ENCODE peak calls at places on chromosomes 11 and 22, in four cellular contexts. M, Z, A and I are unnamed samples.

GRCh38 chr22:29306175-29306829 is at the start of gene GAS2L1:
- DNase-seq in Z (peak; percentile 94), M (peak; percentile 80), A (peak; percentile 90), I (peak; percentile 93)

GRCh38 chr11:8260202-8260996 is 3.3 kb downstream of the LMO1 start:
- DNase-seq in M (no peak), Z (no peak), A (no peak), I (peak; percentile 34)

GRCh38 chr11:103537904-103538502 is 428.8 kb downstream of the DYNC2H1 start:
- DNase-seq in M (peak; percentile 60), Z (peak; percentile 63), A (no peak), I (no peak)

GRCh38 chr11:44403587-44404322 is 93.8 kb upstream of the ALX4 start:
- DNase-seq in M (no peak), Z (no peak), A (no peak), I (no peak)

GRCh38 chr11:120168108-120168959 is 30.4 kb upstream of the TRIM29 start:
- DNase-seq in A (no peak), Z (no peak), M (peak; percentile 32), I (no peak)

GRCh38 chr22:21042978-21043855 is 2.5 kb upstream of the LRRC74B start:
- DNase-seq in A (peak; percentile 50), Z (no peak), M (no peak), I (no peak)

GRCh38 chr11:843818-844692 is 1.4 kb downstream of the TSPAN4 start:
- DNase-seq in Z (peak; percentile 94), M (peak; percentile 96), A (peak; percentile 84), I (peak; percentile 96)

GRCh38 chr11:119450590-119450989 is 27.6 kb upstream of the THY1 start:
- DNase-seq in Z (no peak), A (no peak), M (peak; percentile 50), I (no peak)

GRCh38 chr11:109222730-109223129 is 199.3 kb upstream of the C11orf87 start:
- DNase-seq in Z (no peak), M (no peak), A (no peak), I (no peak)

GRCh38 chr22:35349704-35350538 is 31.0 kb upstream of the HMOX1 start:
- DNase-seq in M (peak; percentile 41), A (no peak), Z (peak; percentile 58), I (peak; percentile 60)

GRCh38 chr11:64845125-64845735 is 777 bp upstream of the CDC42BPG start:
- DNase-seq in M (no peak), Z (no peak), A (no peak), I (no peak)

GRCh38 chr22:28171713-28172112 is 252.7 kb upstream of the PITPNB start:
- DNase-seq in Z (no peak), M (no peak), A (no peak), I (no peak)

GRCh38 chr11:123202155-123202714 is 7.2 kb upstream of the CLMP start:
- DNase-seq in A (no peak), M (peak; percentile 80), Z (no peak), I (peak; percentile 66)

GRCh38 chr11:104979839-104980238 is 11.5 kb upstream of the CASP4 start:
- DNase-seq in Z (no peak), A (no peak), M (no peak), I (no peak)

GRCh38 chr11:5369793-5370192 is 13.8 kb upstream of the OR51M1 start:
- DNase-seq in A (no peak), M (peak; percentile 71), Z (peak; percentile 87), I (no peak)

GRCh38 chr22:29689872-29690213 is 30.0 kb upstream of the CABP7 start:
- DNase-seq in A (peak; percentile 71), M (peak; percentile 58), Z (peak; percentile 64), I (peak; percentile 92)

GRCh38 chr22:44628856-44629255 is 73.1 kb upstream of the PRR5 start:
- DNase-seq in Z (no peak), M (no peak), A (no peak), I (no peak)
- H3K27me3 ChIP-seq in Z (peaks cover 18% of the 10 kb centered on the region), M (no peaks in the 10 kb centered on the region), A (no peaks in the 10 kb centered on the region), I (peaks cover 16% of the 10 kb centered on the region)

DNA sequence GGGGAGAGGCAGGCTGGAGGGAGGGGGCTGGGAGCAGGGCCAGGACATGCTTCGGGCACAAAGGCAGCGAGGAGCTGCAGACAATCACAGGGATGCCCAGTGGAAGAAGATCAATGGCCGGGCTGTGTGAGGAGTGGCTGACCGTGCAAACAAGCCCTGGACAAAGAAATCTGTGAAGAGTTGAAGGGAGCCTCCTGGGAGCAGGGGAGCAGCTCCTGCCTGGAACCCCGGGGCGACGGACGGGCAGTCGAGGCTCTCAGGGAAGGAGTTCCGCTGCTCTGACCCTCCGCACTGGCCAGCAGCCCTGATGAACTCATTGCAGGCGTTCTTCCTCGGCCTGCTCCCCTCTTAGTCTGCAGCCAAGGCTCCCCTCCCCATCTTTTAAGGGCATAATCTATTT is 126.8 kb upstream of the B3GAT1 start:
- DNase-seq in A (no peak), M (no peak), Z (no peak), I (no peak)
- H3K9me3 ChIP-seq in A (no peaks in the 10 kb centered on the region), M (no peaks in the 10 kb centered on the region), Z (no peaks in the 10 kb centered on the region), I (no peaks in the 10 kb centered on the region)

DNA sequence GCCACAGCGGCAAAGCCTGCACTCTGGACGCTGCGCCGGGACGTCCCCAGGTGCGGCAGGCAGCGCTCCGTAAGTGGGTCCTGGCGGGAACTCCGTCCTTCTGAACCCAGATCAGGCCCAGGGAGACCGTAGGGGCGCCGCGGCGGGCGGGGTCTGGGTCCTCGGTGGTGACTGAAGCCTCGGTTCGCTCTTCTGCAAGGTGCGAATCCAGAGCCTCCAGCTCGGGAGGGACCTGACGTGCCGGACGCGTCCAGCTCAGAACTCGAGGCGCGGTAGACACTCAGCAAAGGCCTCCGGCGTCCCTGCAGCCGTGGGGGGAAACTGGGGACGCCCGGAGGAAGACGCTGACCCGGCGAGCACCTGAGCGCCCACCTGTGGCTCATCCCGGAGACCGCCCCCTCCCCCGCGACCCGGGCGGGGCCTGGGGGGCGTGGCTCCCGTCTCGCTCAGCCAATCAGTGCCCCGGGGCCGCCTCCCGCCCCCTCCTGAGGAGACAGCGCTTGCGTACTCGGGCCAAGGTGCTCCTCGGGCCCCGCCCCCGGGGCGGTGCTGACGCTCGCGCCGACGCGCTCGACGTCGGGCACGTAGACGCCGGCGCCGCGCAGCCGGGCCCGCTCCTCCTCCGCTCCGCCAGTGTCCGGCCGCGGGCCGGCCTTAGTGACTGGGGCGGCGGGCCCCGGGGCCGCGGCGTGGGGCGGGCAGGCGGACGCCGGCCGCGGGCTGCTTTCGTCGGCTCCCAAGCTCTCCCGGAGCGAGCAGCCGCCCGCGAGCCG is at the start of gene PPFIA1:
- DNase-seq in Z (peak; percentile 98), M (peak; percentile 92), A (peak; percentile 96), I (peak; percentile 99)
- H3K9ac ChIP-seq in Z (peak within 1 kb of the TSS; percentile 93), M (peak within 1 kb of the TSS; percentile 94), A (peak within 1 kb of the TSS; percentile 98), I (peak within 1 kb of the TSS; percentile 81)

GRCh38 chr11:113934797-113935196 is 30.2 kb downstream of the HTR3B start:
- DNase-seq in Z (no peak), A (no peak), M (no peak), I (no peak)
- H3K27me3 ChIP-seq in Z (peaks cover 42% of the 10 kb centered on the region), A (no peaks in the 10 kb centered on the region), M (no peaks in the 10 kb centered on the region), I (no peaks in the 10 kb centered on the region)